ENCODE peak calls at places on chromosomes 6 and 20, in five cellular contexts. One of them, this sample, is unnamed.

GRCh38 chr6:7143161-7143974 is 35.6 kb downstream of the RREB1 start:
- DNase-seq in activated naive CD4-positive, alpha-beta T cell treated with anti-CD3 and anti-CD28 coated beads, Interleukin-2, amount 50 U/mL, for 16 hours: no peak
- DNase-seq in NCI-H2029: peak; percentile 98
- DNase-seq in fibroblast of lung: peak; percentile 45
- DNase-seq in B cell: no peak
- DNase-seq in this sample: peak; percentile 39

GRCh38 chr6:9623985-9624384 is 790.9 kb downstream of the TFAP2A start:
- DNase-seq in fibroblast of lung: no peak
- DNase-seq in activated naive CD4-positive, alpha-beta T cell treated with anti-CD3 and anti-CD28 coated beads, Interleukin-2, amount 50 U/mL, for 16 hours: no peak
- DNase-seq in B cell: no peak
- DNase-seq in NCI-H2029: no peak
- DNase-seq in this sample: no peak

GRCh38 chr6:154187203-154187602 is 148.2 kb downstream of the OPRM1 start:
- DNase-seq in activated naive CD4-positive, alpha-beta T cell treated with anti-CD3 and anti-CD28 coated beads, Interleukin-2, amount 50 U/mL, for 16 hours: no peak
- DNase-seq in fibroblast of lung: no peak
- DNase-seq in B cell: no peak
- DNase-seq in NCI-H2029: peak; percentile 70
- DNase-seq in this sample: no peak

GRCh38 chr6:24323632-24324337 is 34.1 kb downstream of the DCDC2 start:
- DNase-seq in B cell: no peak
- DNase-seq in activated naive CD4-positive, alpha-beta T cell treated with anti-CD3 and anti-CD28 coated beads, Interleukin-2, amount 50 U/mL, for 16 hours: no peak
- DNase-seq in NCI-H2029: no peak
- DNase-seq in fibroblast of lung: no peak
- DNase-seq in this sample: no peak

GRCh38 chr6:119026822-119027221 is 51.6 kb downstream of the FAM184A start:
- DNase-seq in activated naive CD4-positive, alpha-beta T cell treated with anti-CD3 and anti-CD28 coated beads, Interleukin-2, amount 50 U/mL, for 16 hours: no peak
- DNase-seq in NCI-H2029: no peak
- DNase-seq in fibroblast of lung: no peak
- DNase-seq in B cell: no peak
- DNase-seq in this sample: no peak

GRCh38 chr6:96853083-96853482 is 15.8 kb upstream of the GPR63 start:
- DNase-seq in fibroblast of lung: peak; percentile 39
- DNase-seq in B cell: no peak
- DNase-seq in NCI-H2029: no peak
- DNase-seq in activated naive CD4-positive, alpha-beta T cell treated with anti-CD3 and anti-CD28 coated beads, Interleukin-2, amount 50 U/mL, for 16 hours: no peak
- DNase-seq in this sample: no peak

GRCh38 chr20:37529968-37530600 is 2.4 kb upstream of the BLCAP start:
- DNase-seq in fibroblast of lung: no peak
- DNase-seq in NCI-H2029: no peak
- DNase-seq in B cell: no peak
- DNase-seq in activated naive CD4-positive, alpha-beta T cell treated with anti-CD3 and anti-CD28 coated beads, Interleukin-2, amount 50 U/mL, for 16 hours: no peak
- DNase-seq in this sample: no peak

GRCh38 chr6:119077643-119078448 is 618 bp downstream of the FAM184A start:
- DNase-seq in B cell: peak; percentile 65
- DNase-seq in NCI-H2029: peak; percentile 56
- DNase-seq in activated naive CD4-positive, alpha-beta T cell treated with anti-CD3 and anti-CD28 coated beads, Interleukin-2, amount 50 U/mL, for 16 hours: peak; percentile 59
- DNase-seq in fibroblast of lung: peak; percentile 19
- DNase-seq in this sample: peak; percentile 34

GRCh38 chr6:149212202-149212601 is 105.3 kb upstream of the TAB2 start:
- DNase-seq in B cell: no peak
- DNase-seq in fibroblast of lung: peak; percentile 83
- DNase-seq in NCI-H2029: no peak
- DNase-seq in activated naive CD4-positive, alpha-beta T cell treated with anti-CD3 and anti-CD28 coated beads, Interleukin-2, amount 50 U/mL, for 16 hours: no peak
- DNase-seq in this sample: no peak

GRCh38 chr6:148273962-148274752 is 68.5 kb upstream of the SASH1 start:
- DNase-seq in activated naive CD4-positive, alpha-beta T cell treated with anti-CD3 and anti-CD28 coated beads, Interleukin-2, amount 50 U/mL, for 16 hours: no peak
- DNase-seq in B cell: no peak
- DNase-seq in fibroblast of lung: no peak
- DNase-seq in NCI-H2029: no peak
- DNase-seq in this sample: no peak

GRCh38 chr20:38926934-38927616 is 858 bp downstream of the FAM83D start:
- DNase-seq in B cell: no peak
- DNase-seq in NCI-H2029: no peak
- DNase-seq in activated naive CD4-positive, alpha-beta T cell treated with anti-CD3 and anti-CD28 coated beads, Interleukin-2, amount 50 U/mL, for 16 hours: no peak
- DNase-seq in fibroblast of lung: peak; percentile 50
- DNase-seq in this sample: peak; percentile 30

GRCh38 chr6:43733471-43734293 is 36.3 kb upstream of the VEGFA start:
- DNase-seq in fibroblast of lung: no peak
- DNase-seq in NCI-H2029: no peak
- DNase-seq in activated naive CD4-positive, alpha-beta T cell treated with anti-CD3 and anti-CD28 coated beads, Interleukin-2, amount 50 U/mL, for 16 hours: peak; percentile 47
- DNase-seq in B cell: peak; percentile 71
- DNase-seq in this sample: peak; percentile 56

GRCh38 chr6:134230087-134230717 is 87.7 kb downstream of the SGK1 start:
- DNase-seq in fibroblast of lung: no peak
- DNase-seq in B cell: no peak
- DNase-seq in NCI-H2029: no peak
- DNase-seq in activated naive CD4-positive, alpha-beta T cell treated with anti-CD3 and anti-CD28 coated beads, Interleukin-2, amount 50 U/mL, for 16 hours: no peak
- DNase-seq in this sample: no peak

GRCh38 chr6:70839286-70840266 is 117.3 kb downstream of the B3GAT2 start:
- DNase-seq in fibroblast of lung: no peak
- DNase-seq in activated naive CD4-positive, alpha-beta T cell treated with anti-CD3 and anti-CD28 coated beads, Interleukin-2, amount 50 U/mL, for 16 hours: no peak
- DNase-seq in NCI-H2029: no peak
- DNase-seq in B cell: no peak
- DNase-seq in this sample: no peak

This sample was measured in GM13977.